ENCODE peak calls at places on chromosomes 6 and 20, in seven cellular contexts. L is dorsolateral prefrontal cortex, H is DND-41, N is neural progenitor cell, K is brain microvascular endothelial cell, E is heart right ventricle, X is psoas muscle. B is an unnamed sample.

GRCh38 chr6:21922086-21922485 is 328.5 kb downstream of the SOX4 start:
- DNase-seq in L (no peak), H (no peak), N (peak), K (no peak), E (no peak), X (no peak), B (no peak)

GRCh38 chr20:64036346-64037198 is 590 bp downstream of the C20orf204 start:
- DNase-seq in L (no peak), H (no peak), N (no peak), K (no peak), E (no peak), X (no peak), B (no peak)

GRCh38 chr20:51354769-51355319 is 187.7 kb downstream of the NFATC2 start:
- DNase-seq in L (no peak), H (no peak), N (no peak), K (peak), E (no peak), X (peak), B (no peak)

GRCh38 chr20:48740269-48740603 is 87.6 kb downstream of the PREX1 start:
- DNase-seq in L (no peak), H (no peak), N (no peak), K (no peak), E (no peak), X (no peak), B (no peak)

GRCh38 chr20:23446505-23446904 is 6.2 kb downstream of the CST11 start:
- DNase-seq in L (no peak), H (no peak), N (peak), K (peak), E (peak), X (peak), B (peak)

GRCh38 chr20:23632711-23633573 is 4.8 kb downstream of the CST3 start:
- DNase-seq in L (no peak), H (no peak), N (no peak), K (no peak), E (no peak), X (no peak), B (no peak)

GRCh38 chr6:45441811-45442453 is 64.2 kb upstream of the SUPT3H start:
- DNase-seq in L (no peak), H (no peak), N (no peak), K (no peak), E (no peak), X (no peak), B (no peak)

GRCh38 chr6:27940766-27941165 is 16.3 kb upstream of the OR2B6 start:
- DNase-seq in L (no peak), H (no peak), N (no peak), K (peak), E (no peak), X (no peak), B (no peak)

GRCh38 chr20:15594296-15594695 is 979.0 kb downstream of the KIF16B start:
- DNase-seq in L (no peak), H (no peak), N (no peak), K (no peak), E (no peak), X (no peak), B (no peak)

GRCh38 chr20:32707691-32708581 is 34.2 kb upstream of the C20orf203 start:
- DNase-seq in L (no peak), H (no peak), N (no peak), K (no peak), E (peak), X (no peak), B (no peak)

GRCh38 chr6:22399693-22400092 is 102.9 kb upstream of the PRL start:
- DNase-seq in L (no peak), H (no peak), N (no peak), K (peak), E (no peak), X (no peak), B (no peak)

GRCh38 chr20:23120261-23120660 is 34.1 kb upstream of the CD93 start:
- DNase-seq in L (no peak), H (no peak), N (no peak), K (no peak), E (no peak), X (no peak), B (no peak)

GRCh38 chr6:10633216-10633615 is 61.2 kb downstream of the C6orf52 start:
- DNase-seq in L (no peak), H (no peak), N (no peak), K (peak), E (no peak), X (no peak), B (no peak)

GRCh38 chr6:66103354-66103753 is 396.3 kb upstream of the EYS start:
- DNase-seq in L (no peak), H (no peak), N (no peak), K (no peak), E (no peak), X (no peak), B (no peak)

GRCh38 chr6:158799051-158799792 is 19.9 kb downstream of the EZR start:
- DNase-seq in L (no peak), H (no peak), N (no peak), K (peak), E (peak), X (no peak), B (no peak)

GRCh38 chr6:118709859-118710350 is 58.5 kb upstream of the CEP85L start:
- DNase-seq in L (no peak), H (peak), N (no peak), K (peak), E (no peak), X (no peak), B (peak)

GRCh38 chr6:83847179-83847578 is 6.0 kb upstream of the RIPPLY2 start:
- DNase-seq in L (no peak), H (no peak), N (no peak), K (no peak), E (no peak), X (no peak), B (no peak)

GRCh38 chr6:147782302-147782701 is 273.8 kb downstream of the SAMD5 start:
- DNase-seq in L (no peak), H (no peak), N (peak), K (peak), E (no peak), X (no peak), B (no peak)

GRCh38 chr20:57505991-57506390 is 18.9 kb downstream of the CTCFL start:
- DNase-seq in L (no peak), H (no peak), N (no peak), K (no peak), E (no peak), X (no peak), B (no peak)

GRCh38 chr6:104182811-104183210 is 676.9 kb downstream of the HACE1 start:
- DNase-seq in L (no peak), H (no peak), N (no peak), K (peak), E (no peak), X (no peak), B (no peak)

GRCh38 chr20:14732996-14733395 is 395.6 kb upstream of the FLRT3 start:
- DNase-seq in L (no peak), H (no peak), N (no peak), K (no peak), E (no peak), X (no peak), B (no peak)

GRCh38 chr20:20743511-20744169 is 31.2 kb upstream of the RALGAPA2 start:
- DNase-seq in L (peak), H (no peak), N (peak), K (no peak), E (peak), X (peak), B (peak)

GRCh38 chr20:59170406-59171349 is 7.1 kb downstream of the ZNF831 start:
- DNase-seq in L (no peak), H (no peak), N (no peak), K (no peak), E (no peak), X (no peak), B (no peak)

GRCh38 chr6:149898966-149899365 is 1.1 kb upstream of the RAET1E start:
- DNase-seq in L (no peak), H (no peak), N (no peak), K (no peak), E (no peak), X (no peak), B (no peak)

GRCh38 chr6:4280031-4280430 is 144.7 kb upstream of the ECI2 start:
- DNase-seq in L (no peak), H (no peak), N (no peak), K (no peak), E (no peak), X (no peak), B (no peak)
- H3K27ac ChIP-seq in L (no peak), H (no peak), N (no peak), K (no peak), E (no peak), X (no peak), B (no peak)

DNA sequence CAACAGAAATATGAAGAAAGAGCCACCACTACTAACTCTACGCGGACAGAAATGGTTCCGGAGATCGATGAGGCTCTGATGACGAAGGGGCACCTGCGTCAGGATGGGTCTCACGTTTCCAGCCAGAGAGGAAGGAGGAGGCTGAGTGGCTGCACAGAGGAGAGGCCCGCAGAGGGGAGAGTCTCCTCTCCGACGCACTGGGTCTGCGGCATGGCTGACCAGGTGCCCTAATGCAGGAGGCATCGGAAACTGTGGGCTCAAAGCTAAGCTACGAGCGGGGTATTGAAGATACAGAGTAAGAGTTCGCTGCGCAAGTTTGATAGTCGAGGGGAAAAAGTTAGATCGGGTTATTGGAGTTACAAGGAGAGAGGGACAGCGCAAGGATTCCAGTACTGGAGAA is 69.9 kb downstream of the TTLL2 start:
- DNase-seq in L (no peak), H (no peak), N (no peak), K (no peak), E (no peak), X (no peak), B (no peak)
- H3K27ac ChIP-seq in L (no peak), H (no peak), N (no peak), K (no peak), E (no peak), X (no peak), B (no peak)

DNA sequence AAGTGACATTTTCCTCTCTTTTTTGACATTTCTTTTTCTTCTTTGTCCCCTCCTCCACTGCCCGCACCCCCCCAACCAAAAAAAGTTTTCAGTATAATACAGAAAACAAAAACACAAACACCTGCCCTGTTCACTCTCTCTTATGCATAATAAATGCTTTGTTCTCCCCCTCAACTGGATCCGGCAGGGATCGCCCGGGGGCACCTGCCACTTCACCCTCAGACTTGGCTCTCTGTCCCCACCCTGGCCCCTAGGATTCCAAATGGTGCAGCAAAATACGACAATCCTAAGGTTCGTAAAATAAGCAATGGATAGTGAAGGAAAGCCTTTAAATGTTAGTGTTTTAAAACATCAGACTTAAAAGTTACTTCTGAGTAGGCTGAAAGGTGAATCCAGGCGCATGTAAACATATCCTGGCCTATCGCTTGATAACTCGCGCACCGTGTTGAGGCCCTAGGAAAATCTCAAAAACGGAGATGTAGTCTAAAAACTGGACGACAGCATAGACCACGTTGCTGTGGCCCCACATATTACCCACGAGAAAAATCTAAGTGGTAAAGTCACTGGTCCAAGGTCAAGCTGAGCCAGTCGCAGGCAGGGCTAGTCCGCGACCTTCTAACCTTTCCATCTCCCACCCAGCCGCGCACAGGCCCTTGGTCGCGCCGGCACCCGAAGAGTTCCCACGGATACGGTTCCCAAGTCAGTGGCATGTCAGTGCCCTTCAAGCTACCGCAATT is 130.8 kb downstream of the OGFRL1 start:
- DNase-seq in L (no peak), H (no peak), N (no peak), K (no peak), E (peak), X (no peak), B (no peak)
- H3K27ac ChIP-seq in L (peak), H (no peak), N (no peak), K (peak), E (peak), X (peak), B (peak)

DNA sequence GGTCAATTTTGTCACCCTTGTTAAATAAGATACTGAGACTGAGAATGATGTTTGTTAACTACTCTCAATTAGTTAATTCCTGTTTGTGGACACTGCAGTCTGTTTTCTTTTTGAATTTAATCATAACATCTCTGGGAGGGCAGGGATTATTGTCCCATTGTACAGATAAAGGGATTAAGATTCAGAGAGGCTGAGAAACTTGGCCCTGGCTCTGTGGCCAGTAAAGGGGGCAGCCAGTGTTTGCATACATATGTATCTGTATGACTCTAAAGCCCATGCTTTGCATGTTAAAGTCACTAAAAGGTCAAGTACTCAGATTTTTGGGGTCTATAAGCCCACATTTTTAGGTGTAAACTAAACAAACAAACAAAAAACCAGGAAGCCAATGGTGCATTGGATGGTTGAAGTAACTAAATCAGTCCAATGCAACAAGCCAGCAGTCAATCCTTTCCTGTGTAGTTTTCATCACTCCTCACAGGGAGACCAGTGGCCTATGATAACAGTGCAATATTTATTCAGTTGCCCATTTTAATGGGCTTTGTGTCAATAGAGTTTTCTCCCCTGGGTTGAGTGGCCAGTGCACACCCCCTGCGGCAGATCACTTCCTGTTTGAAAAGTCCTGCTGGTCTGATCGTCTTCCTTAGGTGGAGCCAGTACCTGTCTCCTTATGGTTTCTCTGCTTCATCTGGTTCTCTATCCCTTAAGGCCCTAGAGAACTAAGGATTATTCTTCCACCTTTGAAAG is 106.7 kb downstream of the SLX4IP start:
- DNase-seq in L (no peak), H (no peak), N (no peak), K (no peak), E (no peak), X (no peak), B (no peak)
- H3K27ac ChIP-seq in L (no peak), H (no peak), N (no peak), K (peak), E (no peak), X (no peak), B (no peak)

DNA sequence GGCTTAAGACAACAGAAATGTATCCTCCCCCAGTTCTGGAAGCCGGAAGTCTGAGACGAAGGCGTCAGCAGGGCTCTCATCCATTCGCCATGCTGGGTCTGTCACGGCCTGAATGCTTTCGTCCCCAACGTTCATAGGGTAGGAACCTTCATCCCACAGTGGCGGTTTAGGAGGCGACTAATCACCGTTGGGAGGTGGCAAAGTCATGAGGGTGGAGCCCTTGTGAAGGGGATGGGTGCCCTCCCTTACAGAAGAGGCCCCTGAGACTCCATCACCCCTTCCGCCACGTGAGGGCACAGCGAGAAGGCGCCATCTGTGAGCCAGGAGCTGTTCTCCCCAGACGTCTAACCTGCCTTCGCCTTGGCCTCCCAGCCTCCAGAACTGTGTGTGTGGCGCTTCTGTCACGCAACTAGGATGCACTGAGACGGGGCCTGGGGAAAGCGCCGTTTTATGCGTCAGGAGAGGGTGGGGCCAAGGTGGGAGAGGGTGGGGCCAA is 250.4 kb downstream of the TTLL2 start:
- DNase-seq in L (no peak), H (no peak), N (no peak), K (no peak), E (no peak), X (no peak), B (peak)
- H3K27ac ChIP-seq in L (no peak), H (no peak), N (no peak), K (no peak), E (peak), X (no peak), B (no peak)

GRCh38 chr20:3798908-3799248 is 2.8 kb downstream of the CDC25B start:
- DNase-seq in L (no peak), H (no peak), N (no peak), K (no peak), E (no peak), X (peak), B (no peak)
- H3K27ac ChIP-seq in L (peak), H (peak), N (no peak), K (no peak), E (peak), X (no peak), B (no peak)

B was measured in lung.